ENCODE peak calls at places on chromosomes 2 and 18, in four cellular contexts. W is cardiac fibroblast, H is hepatic stellate cell, O is NCI-H2171. V is an unnamed sample.

GRCh38 chr2:23200460-23201113 is 184.4 kb upstream of the KLHL29 start:
- DNase-seq in W (no peak), H (no peak), O (no peak), V (no peak)

GRCh38 chr2:34105015-34105767 is 506.1 kb upstream of the FAM98A start:
- DNase-seq in W (peak), H (peak), O (no peak), V (no peak)

GRCh38 chr2:96665083-96665569 is 22.6 kb downstream of the FER1L5 start:
- DNase-seq in W (peak), H (peak), O (no peak), V (no peak)

GRCh38 chr2:86223098-86223681 is 23.9 kb downstream of the MRPL35 start:
- DNase-seq in W (peak), H (peak), O (no peak), V (no peak)

GRCh38 chr18:8808001-8808400 is 102.6 kb downstream of the MTCL1 start:
- DNase-seq in W (no peak), H (no peak), O (no peak), V (no peak)

GRCh38 chr18:76463872-76464271 is 31.2 kb downstream of the ZNF516 start:
- DNase-seq in W (no peak), H (no peak), O (no peak), V (no peak)

GRCh38 chr18:62717850-62718229 is 2.5 kb downstream of the PHLPP1 start:
- DNase-seq in W (peak), H (peak), O (no peak), V (peak)

GRCh38 chr2:75594599-75594998 is 33.9 kb upstream of the EVA1A start:
- DNase-seq in W (no peak), H (no peak), O (no peak), V (no peak)

GRCh38 chr18:44715245-44715644 is 34.6 kb downstream of the SETBP1 start:
- DNase-seq in W (peak), H (no peak), O (no peak), V (peak)